ENCODE peak calls at places on chromosomes 7 and 10, in nine cellular contexts. O is fibroblast of lung; U is astrocyte; Y is GM06990; H is dorsolateral prefrontal cortex; D is iPS DF 6.9; K is mesenchymal stem cell; B is hepatocyte; J is CD4-positive, alpha-beta T cell. Z is an unnamed sample.

GRCh38 chr10:103917326-103918052 is 495 bp downstream of the STN1 start:
- DNase-seq in D (no peak), O (no peak), J (no peak), B (peak; percentile 62), H (peak; percentile 37), K (no peak), Y (no peak), U (peak; percentile 37), Z (peak; percentile 64)

GRCh38 chr10:14039968-14040668 is 290.6 kb downstream of the FRMD4A start:
- DNase-seq in J (no peak), K (peak; percentile 77), D (no peak), U (peak; percentile 87), Y (no peak), O (peak; percentile 64), B (no peak), H (no peak), Z (no peak)

GRCh38 chr7:2956526-2957368 is 86.9 kb downstream of the CARD11 start:
- DNase-seq in O (peak; percentile 53), D (no peak), Y (no peak), H (peak; percentile 9), U (peak; percentile 58), K (peak; percentile 64), J (no peak), B (peak; percentile 30), Z (no peak)

GRCh38 chr7:3188946-3189345 is 112.1 kb upstream of the SDK1 start:
- DNase-seq in Y (no peak), D (no peak), J (no peak), B (no peak), H (no peak), U (no peak), K (no peak), O (no peak), Z (no peak)

GRCh38 chr10:28302012-28302667 is 724 bp downstream of the MPP7 start:
- DNase-seq in H (no peak), K (peak; percentile 30), U (no peak), D (no peak), B (peak; percentile 49), O (peak; percentile 5), J (no peak), Y (no peak), Z (peak; percentile 37)

GRCh38 chr7:80307251-80307856 is 172.7 kb downstream of the GNAI1 start:
- DNase-seq in H (no peak), Y (no peak), D (no peak), J (no peak), O (peak; percentile 87), B (peak; percentile 31), U (peak; percentile 50), K (peak; percentile 90), Z (no peak)

GRCh38 chr10:7523656-7524055 is 112.8 kb upstream of the SFMBT2 start:
- DNase-seq in J (no peak), O (no peak), B (no peak), H (no peak), Y (no peak), D (no peak), K (no peak), U (no peak), Z (no peak)

GRCh38 chr10:101095550-101096213 is 33.9 kb downstream of the KAZALD1 start:
- DNase-seq in H (peak; percentile 58), B (peak; percentile 82), O (peak; percentile 45), J (peak; percentile 48), U (peak; percentile 17), Y (peak; percentile 56), K (peak; percentile 60), D (peak; percentile 98), Z (peak; percentile 81)

GRCh38 chr7:2452074-2452507 is 24.1 kb downstream of the GRIFIN start:
- DNase-seq in U (no peak), O (no peak), D (no peak), Y (no peak), H (no peak), K (peak; percentile 6), J (no peak), B (peak; percentile 28), Z (no peak)

GRCh38 chr10:109275970-109276369 is 647.3 kb downstream of the XPNPEP1 start:
- DNase-seq in D (no peak), U (no peak), H (no peak), K (peak; percentile 28), J (no peak), Y (no peak), B (no peak), O (peak; percentile 18), Z (no peak)

GRCh38 chr7:70681111-70681846 is 450.7 kb upstream of the GALNT17 start:
- DNase-seq in U (no peak), O (no peak), Y (no peak), H (no peak), K (no peak), B (no peak), J (no peak), D (no peak), Z (no peak)

GRCh38 chr7:55127135-55127551 is 108.3 kb downstream of the EGFR start:
- DNase-seq in Y (no peak), D (no peak), K (no peak), H (no peak), B (no peak), O (no peak), U (no peak), J (no peak), Z (no peak)

GRCh38 chr7:139734395-139734794 is 43.4 kb downstream of the HIPK2 start:
- DNase-seq in O (peak; percentile 100), B (peak; percentile 59), J (no peak), D (no peak), K (peak; percentile 99), Y (no peak), H (no peak), U (peak; percentile 89), Z (peak; percentile 23)

GRCh38 chr10:127585519-127586023 is 36.5 kb downstream of the NPS start:
- DNase-seq in Y (no peak), U (no peak), H (no peak), K (no peak), B (no peak), J (no peak), O (no peak), D (no peak), Z (no peak)

DNA sequence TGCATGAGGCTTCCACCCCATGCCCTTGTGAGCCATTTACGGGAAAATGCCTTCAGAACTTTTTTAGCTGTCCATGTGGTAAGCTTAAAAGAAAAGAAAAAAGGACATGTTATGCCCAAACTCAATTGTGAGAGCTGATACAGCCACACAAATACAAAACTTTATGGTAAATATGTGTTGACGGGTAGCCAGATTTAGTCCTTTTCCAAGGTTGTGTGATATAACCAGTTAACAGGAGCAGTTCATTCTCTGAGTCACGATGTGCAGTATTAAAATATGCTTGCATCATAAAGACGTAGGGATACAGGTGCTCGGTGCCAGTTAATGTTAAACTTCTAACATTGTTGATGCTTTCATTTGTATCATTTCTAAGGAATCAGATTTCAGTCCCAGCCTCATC is 350.4 kb downstream of the DNAJB6 start:
- DNase-seq in K (no peak), Y (no peak), D (no peak), O (no peak), H (no peak), J (no peak), B (no peak), U (no peak), Z (no peak)
- H3K27me3 ChIP-seq in K (peaks cover 78% of the 10 kb centered on the region), Y (no peaks in the 10 kb centered on the region), D (no peaks in the 10 kb centered on the region), O (peaks cover 4% of the 10 kb centered on the region), H (peaks cover 13% of the 10 kb centered on the region), J (peaks cover 81% of the 10 kb centered on the region), B (peaks cover 93% of the 10 kb centered on the region), U (peaks cover 28% of the 10 kb centered on the region), Z (peaks cover 50% of the 10 kb centered on the region)

GRCh38 chr10:5211696-5212095 is 15.1 kb downstream of the AKR1C4 start:
- DNase-seq in J (no peak), O (no peak), B (no peak), K (no peak), U (no peak), D (no peak), H (no peak), Y (no peak), Z (no peak)

DNA sequence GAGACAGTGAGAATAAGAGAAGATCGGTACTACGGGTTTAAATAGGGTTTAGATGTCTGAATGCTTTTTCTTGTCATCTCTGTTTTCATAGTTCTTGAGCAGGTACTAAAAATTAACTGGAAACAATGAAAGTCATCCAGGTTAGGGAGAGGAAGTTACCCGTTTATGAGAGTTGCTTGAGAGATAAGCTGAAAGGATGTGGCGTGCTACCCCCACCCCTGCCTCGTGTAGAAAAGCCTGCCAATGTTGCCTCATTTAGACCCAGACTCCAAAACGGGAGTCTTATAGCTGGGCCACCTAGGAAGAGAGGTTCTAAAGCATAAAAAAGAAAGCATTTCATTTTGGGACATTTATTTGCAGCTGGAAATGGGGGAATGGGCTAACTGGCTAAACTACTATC is 10.2 kb downstream of the AKR1C4 start:
- DNase-seq in U (no peak), O (no peak), J (no peak), H (no peak), B (no peak), Y (no peak), K (no peak), D (no peak), Z (no peak)
- H3K27me3 ChIP-seq in U (no peaks in the 10 kb centered on the region), O (no peaks in the 10 kb centered on the region), J (no peaks in the 10 kb centered on the region), H (peaks cover 9% of the 10 kb centered on the region), B (no peaks in the 10 kb centered on the region), Y (no peaks in the 10 kb centered on the region), K (no peaks in the 10 kb centered on the region), D (no peaks in the 10 kb centered on the region), Z (no peaks in the 10 kb centered on the region)

DNA sequence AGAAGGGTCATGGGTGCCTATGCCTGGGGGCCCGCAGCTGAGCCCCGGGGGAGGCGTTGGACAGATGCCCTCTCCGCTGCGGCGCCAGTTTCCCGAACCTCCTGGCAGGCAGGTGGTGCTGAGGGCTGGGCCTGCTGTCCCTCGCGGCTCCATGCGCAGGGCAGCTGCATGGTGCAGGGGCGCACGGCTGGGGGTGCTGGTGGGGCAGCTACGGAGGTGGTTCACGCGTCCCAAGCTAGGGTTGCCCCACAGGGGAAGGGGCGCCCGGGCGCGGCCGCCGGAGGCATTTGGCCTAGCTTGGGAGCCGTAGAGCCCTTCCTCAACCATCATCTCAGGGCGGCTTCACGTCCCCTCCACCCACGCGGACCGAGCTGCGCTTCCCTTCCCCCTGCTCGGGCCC is 146.0 kb downstream of the CCDC201 start:
- DNase-seq in Y (no peak), O (no peak), B (no peak), D (no peak), J (no peak), K (no peak), U (no peak), H (no peak), Z (no peak)
- H3K27me3 ChIP-seq in Y (no peaks in the 10 kb centered on the region), O (no peaks in the 10 kb centered on the region), B (no peaks in the 10 kb centered on the region), D (no peaks in the 10 kb centered on the region), J (no peaks in the 10 kb centered on the region), K (no peaks in the 10 kb centered on the region), U (no peaks in the 10 kb centered on the region), H (no peaks in the 10 kb centered on the region), Z (no peaks in the 10 kb centered on the region)

DNA sequence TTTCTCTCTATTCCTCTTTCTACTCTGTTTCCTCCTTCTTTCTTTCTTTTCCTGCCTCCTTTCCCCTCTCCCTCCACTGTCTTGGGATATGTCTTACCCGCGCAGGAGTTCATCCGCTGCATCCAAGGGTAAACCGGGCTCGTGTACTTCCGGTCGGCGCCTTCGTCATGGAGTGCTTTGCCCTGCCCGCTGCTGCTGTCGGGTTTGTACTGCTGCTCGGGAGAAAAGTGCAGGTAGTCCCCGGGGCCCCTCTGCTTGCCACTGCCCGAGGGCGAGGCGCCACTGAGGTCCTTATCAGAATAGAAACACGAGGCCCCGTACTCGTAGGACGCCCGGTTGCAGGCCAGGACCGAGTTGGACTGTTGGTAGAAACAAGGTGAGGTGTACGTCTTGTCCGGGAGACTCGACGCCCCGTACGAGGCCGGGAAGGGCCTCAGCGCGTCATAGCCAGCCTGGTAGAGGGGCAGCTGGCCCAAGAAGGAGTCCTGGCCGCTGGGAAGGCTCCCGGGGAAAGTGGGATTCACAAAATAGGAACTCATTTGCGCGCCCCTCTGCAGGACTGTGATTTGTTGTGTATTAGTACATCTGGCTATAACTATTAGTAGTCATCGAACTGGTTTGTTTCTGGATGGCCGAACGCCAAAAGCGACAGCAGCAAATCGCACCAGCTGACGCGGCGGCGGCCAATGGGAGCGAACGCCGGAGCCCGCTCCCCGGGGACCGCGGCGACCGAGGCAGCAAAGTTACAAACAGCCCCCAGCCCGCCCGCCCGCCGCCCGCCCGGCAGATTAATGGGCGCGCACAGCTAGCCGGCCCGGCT is at the start of gene HOXA6:
- DNase-seq in O (peak; percentile 66), H (no peak), K (no peak), Y (no peak), U (no peak), J (no peak), B (no peak), D (no peak), Z (peak; percentile 40)
- H3K27me3 ChIP-seq in O (no peaks in the 10 kb centered on the region), H (peaks cover 100% of the 10 kb centered on the region), K (peaks cover 28% of the 10 kb centered on the region), Y (peaks cover 2% of the 10 kb centered on the region), U (peaks cover 94% of the 10 kb centered on the region), J (peaks cover 82% of the 10 kb centered on the region), B (peaks cover 95% of the 10 kb centered on the region), D (peaks cover 95% of the 10 kb centered on the region), Z (peaks cover 21% of the 10 kb centered on the region)

Z was measured in small intestine.